ENCODE peak calls at places on chromosomes 7 and 10, in nine cellular contexts. E is lower lobe of right lung; R is CD8-positive, alpha-beta T cell; S is NCI-H446 treated with DMSO at 0.1 percent for 48 hours; C is HuH-7; G is kidney tubule cell; B is fibroblast of lung; Y is NAMALWA; M is effector memory CD8-positive, alpha-beta T cell. L is an unnamed sample.

GRCh38 chr10:3043512-3044368 is 23.6 kb upstream of the PFKP start:
- DNase-seq in M (peak), G (peak), S (no peak), R (no peak), E (peak), B (peak), Y (peak), C (peak), L (peak)

GRCh38 chr10:58981051-58981450 is 195.4 kb upstream of the PHYHIPL start:
- DNase-seq in E (no peak), M (no peak), S (no peak), R (no peak), C (no peak), Y (no peak), G (no peak), B (no peak), L (no peak)

GRCh38 chr7:117698018-117698417 is 175.2 kb downstream of the CTTNBP2 start:
- DNase-seq in Y (no peak), R (no peak), C (no peak), S (no peak), G (no peak), M (no peak), B (no peak), E (no peak), L (no peak)

GRCh38 chr10:22343761-22344160 is 1.5 kb upstream of the SPAG6 start:
- DNase-seq in E (no peak), S (no peak), G (no peak), Y (peak), B (no peak), C (no peak), M (no peak), R (no peak), L (no peak)

GRCh38 chr7:17242504-17242903 is 55.9 kb upstream of the AHR start:
- DNase-seq in C (no peak), Y (no peak), E (no peak), B (no peak), G (no peak), S (no peak), M (no peak), R (no peak), L (no peak)

GRCh38 chr7:108226723-108227359 is 96.7 kb upstream of the LAMB4 start:
- DNase-seq in M (no peak), G (peak), C (no peak), E (no peak), Y (no peak), S (no peak), B (peak), R (no peak), L (no peak)

GRCh38 chr10:119098576-119098975 is 5.3 kb upstream of the DENND10 start:
- DNase-seq in E (no peak), M (no peak), C (no peak), Y (no peak), B (no peak), G (no peak), R (no peak), S (no peak), L (no peak)

GRCh38 chr10:132054564-132054963 is 11.2 kb upstream of the JAKMIP3 start:
- DNase-seq in C (peak), G (no peak), M (no peak), B (no peak), E (no peak), Y (no peak), S (no peak), R (no peak), L (no peak)

GRCh38 chr10:36677170-36677768 is 448.1 kb upstream of the ANKRD30A start:
- DNase-seq in R (no peak), Y (no peak), S (peak), M (no peak), C (no peak), E (no peak), G (no peak), B (peak), L (no peak)

GRCh38 chr7:37923996-37924395 is 3.6 kb downstream of the EPDR1 start:
- DNase-seq in B (peak), S (no peak), Y (no peak), E (no peak), R (no peak), M (no peak), G (no peak), C (no peak), L (no peak)

GRCh38 chr10:123404357-123404756 is 250.2 kb downstream of the BUB3 start:
- DNase-seq in M (no peak), G (no peak), R (no peak), S (no peak), Y (no peak), C (no peak), B (no peak), E (no peak), L (no peak)

GRCh38 chr7:106064836-106065559 is 47.1 kb downstream of the SYPL1 start:
- DNase-seq in E (peak), Y (no peak), R (no peak), M (no peak), S (peak), G (peak), B (peak), C (peak), L (peak)

GRCh38 chr10:88385601-88386203 is 197.4 kb downstream of the RNLS start:
- DNase-seq in M (peak), Y (peak), R (peak), E (peak), S (no peak), C (peak), G (peak), B (peak), L (no peak)

GRCh38 chr10:129544205-129545202 is 77.5 kb downstream of the MGMT start:
- DNase-seq in G (no peak), R (no peak), M (no peak), Y (no peak), C (no peak), E (no peak), B (no peak), S (no peak), L (no peak)

GRCh38 chr7:15784694-15785030 is 98.2 kb upstream of the MEOX2 start:
- DNase-seq in Y (no peak), C (no peak), B (no peak), S (no peak), E (no peak), R (no peak), G (no peak), M (no peak), L (no peak)

GRCh38 chr7:146660839-146661238 is 544.2 kb downstream of the CNTNAP2 start:
- DNase-seq in S (peak), M (no peak), G (no peak), E (no peak), Y (no peak), B (no peak), R (no peak), C (no peak), L (no peak)

GRCh38 chr7:121085922-121086321 is 97.4 kb downstream of the CPED1 start:
- DNase-seq in C (no peak), S (no peak), B (peak), R (no peak), E (no peak), M (no peak), G (peak), Y (no peak), L (no peak)

L was measured in lung microvascular endothelial cell.